ENCODE peak calls at places on chromosomes 5 and 9, in six cellular contexts. One of them, this sample, is unnamed.

GRCh38 chr9:80707120-80707519 is 982.2 kb downstream of the TLE1 start:
- DNase-seq in SK-N-SH: no peak
- DNase-seq in activated CD4-positive, alpha-beta T cell treated with anti-CD3 and anti-CD28 coated beads, Interleukin-2, amount 50 U/mL, for 1 hour: no peak
- DNase-seq in NCI-H1417: no peak
- DNase-seq in Daoy: no peak
- DNase-seq in RPMI7951: peak; percentile 24
- DNase-seq in this sample: no peak

GRCh38 chr5:142981886-142982820 is 212.0 kb downstream of the ARHGAP26 start:
- DNase-seq in NCI-H1417: no peak
- DNase-seq in activated CD4-positive, alpha-beta T cell treated with anti-CD3 and anti-CD28 coated beads, Interleukin-2, amount 50 U/mL, for 1 hour: no peak
- DNase-seq in RPMI7951: peak; percentile 86
- DNase-seq in Daoy: peak; percentile 76
- DNase-seq in SK-N-SH: peak; percentile 43
- DNase-seq in this sample: no peak

GRCh38 chr9:137314561-137315560 is 12.8 kb upstream of the NRARP start:
- DNase-seq in SK-N-SH: peak; percentile 43
- DNase-seq in NCI-H1417: no peak
- DNase-seq in activated CD4-positive, alpha-beta T cell treated with anti-CD3 and anti-CD28 coated beads, Interleukin-2, amount 50 U/mL, for 1 hour: no peak
- DNase-seq in RPMI7951: no peak
- DNase-seq in Daoy: peak; percentile 13
- DNase-seq in this sample: peak; percentile 44

GRCh38 chr5:1568201-1568979 is 44.6 kb upstream of the LPCAT1 start:
- DNase-seq in Daoy: peak; percentile 65
- DNase-seq in NCI-H1417: no peak
- DNase-seq in RPMI7951: peak; percentile 47
- DNase-seq in activated CD4-positive, alpha-beta T cell treated with anti-CD3 and anti-CD28 coated beads, Interleukin-2, amount 50 U/mL, for 1 hour: no peak
- DNase-seq in SK-N-SH: no peak
- DNase-seq in this sample: no peak

GRCh38 chr5:158979749-158980521 is 119.8 kb downstream of the EBF1 start:
- DNase-seq in Daoy: peak; percentile 64
- DNase-seq in NCI-H1417: no peak
- DNase-seq in activated CD4-positive, alpha-beta T cell treated with anti-CD3 and anti-CD28 coated beads, Interleukin-2, amount 50 U/mL, for 1 hour: no peak
- DNase-seq in SK-N-SH: no peak
- DNase-seq in RPMI7951: peak; percentile 26
- DNase-seq in this sample: no peak

GRCh38 chr5:152623951-152624350 is 218.9 kb upstream of the NMUR2 start:
- DNase-seq in NCI-H1417: no peak
- DNase-seq in activated CD4-positive, alpha-beta T cell treated with anti-CD3 and anti-CD28 coated beads, Interleukin-2, amount 50 U/mL, for 1 hour: no peak
- DNase-seq in RPMI7951: no peak
- DNase-seq in Daoy: no peak
- DNase-seq in SK-N-SH: no peak
- DNase-seq in this sample: no peak

GRCh38 chr9:128120741-128121465 is 6.6 kb downstream of the PTGES2 start:
- DNase-seq in NCI-H1417: no peak
- DNase-seq in SK-N-SH: no peak
- DNase-seq in RPMI7951: no peak
- DNase-seq in Daoy: no peak
- DNase-seq in activated CD4-positive, alpha-beta T cell treated with anti-CD3 and anti-CD28 coated beads, Interleukin-2, amount 50 U/mL, for 1 hour: no peak
- DNase-seq in this sample: no peak

GRCh38 chr9:129995409-129996160 is 47.4 kb downstream of the FNBP1 start:
- DNase-seq in Daoy: peak; percentile 60
- DNase-seq in SK-N-SH: no peak
- DNase-seq in activated CD4-positive, alpha-beta T cell treated with anti-CD3 and anti-CD28 coated beads, Interleukin-2, amount 50 U/mL, for 1 hour: no peak
- DNase-seq in RPMI7951: peak; percentile 22
- DNase-seq in NCI-H1417: no peak
- DNase-seq in this sample: no peak

GRCh38 chr9:133874061-133874638 is 118.0 kb downstream of the VAV2 start:
- DNase-seq in SK-N-SH: peak; percentile 80
- DNase-seq in Daoy: peak; percentile 98
- DNase-seq in activated CD4-positive, alpha-beta T cell treated with anti-CD3 and anti-CD28 coated beads, Interleukin-2, amount 50 U/mL, for 1 hour: no peak
- DNase-seq in RPMI7951: peak; percentile 97
- DNase-seq in NCI-H1417: peak; percentile 49
- DNase-seq in this sample: no peak

GRCh38 chr5:132641241-132641723 is 16.7 kb upstream of the IL13 start:
- DNase-seq in Daoy: no peak
- DNase-seq in RPMI7951: no peak
- DNase-seq in SK-N-SH: no peak
- DNase-seq in activated CD4-positive, alpha-beta T cell treated with anti-CD3 and anti-CD28 coated beads, Interleukin-2, amount 50 U/mL, for 1 hour: no peak
- DNase-seq in NCI-H1417: no peak
- DNase-seq in this sample: peak; percentile 50

GRCh38 chr9:69379250-69379982 is 54.4 kb downstream of the ENTREP1 start:
- DNase-seq in RPMI7951: peak; percentile 80
- DNase-seq in activated CD4-positive, alpha-beta T cell treated with anti-CD3 and anti-CD28 coated beads, Interleukin-2, amount 50 U/mL, for 1 hour: no peak
- DNase-seq in NCI-H1417: no peak
- DNase-seq in SK-N-SH: no peak
- DNase-seq in Daoy: peak; percentile 91
- DNase-seq in this sample: no peak

GRCh38 chr9:109310486-109310901 is 10.4 kb downstream of the EPB41L4B start:
- DNase-seq in RPMI7951: no peak
- DNase-seq in SK-N-SH: no peak
- DNase-seq in Daoy: no peak
- DNase-seq in activated CD4-positive, alpha-beta T cell treated with anti-CD3 and anti-CD28 coated beads, Interleukin-2, amount 50 U/mL, for 1 hour: no peak
- DNase-seq in NCI-H1417: no peak
- DNase-seq in this sample: no peak

GRCh38 chr9:68560131-68560844 is 19.6 kb upstream of the TMEM252 start:
- DNase-seq in Daoy: peak; percentile 83
- DNase-seq in activated CD4-positive, alpha-beta T cell treated with anti-CD3 and anti-CD28 coated beads, Interleukin-2, amount 50 U/mL, for 1 hour: peak; percentile 20
- DNase-seq in NCI-H1417: no peak
- DNase-seq in SK-N-SH: peak; percentile 21
- DNase-seq in RPMI7951: no peak
- DNase-seq in this sample: peak; percentile 46

GRCh38 chr5:141973871-141974595 is 5.1 kb downstream of the RNF14 start:
- DNase-seq in activated CD4-positive, alpha-beta T cell treated with anti-CD3 and anti-CD28 coated beads, Interleukin-2, amount 50 U/mL, for 1 hour: no peak
- DNase-seq in RPMI7951: no peak
- DNase-seq in NCI-H1417: no peak
- DNase-seq in SK-N-SH: no peak
- DNase-seq in Daoy: peak; percentile 41
- DNase-seq in this sample: no peak

GRCh38 chr5:425714-426113 is 17.3 kb upstream of the EXOC3 start:
- DNase-seq in RPMI7951: no peak
- DNase-seq in SK-N-SH: no peak
- DNase-seq in NCI-H1417: peak; percentile 21
- DNase-seq in activated CD4-positive, alpha-beta T cell treated with anti-CD3 and anti-CD28 coated beads, Interleukin-2, amount 50 U/mL, for 1 hour: no peak
- DNase-seq in Daoy: no peak
- DNase-seq in this sample: no peak

GRCh38 chr5:55004728-55005127 is 19.3 kb upstream of the GZMK start:
- DNase-seq in activated CD4-positive, alpha-beta T cell treated with anti-CD3 and anti-CD28 coated beads, Interleukin-2, amount 50 U/mL, for 1 hour: no peak
- DNase-seq in NCI-H1417: no peak
- DNase-seq in Daoy: no peak
- DNase-seq in RPMI7951: no peak
- DNase-seq in SK-N-SH: no peak
- DNase-seq in this sample: no peak

GRCh38 chr5:143217065-143217803 is 186.3 kb downstream of the NR3C1 start:
- DNase-seq in activated CD4-positive, alpha-beta T cell treated with anti-CD3 and anti-CD28 coated beads, Interleukin-2, amount 50 U/mL, for 1 hour: no peak
- DNase-seq in SK-N-SH: no peak
- DNase-seq in Daoy: no peak
- DNase-seq in RPMI7951: no peak
- DNase-seq in NCI-H1417: no peak
- DNase-seq in this sample: no peak

GRCh38 chr5:109404428-109404960 is 5.3 kb downstream of the PJA2 start:
- DNase-seq in NCI-H1417: no peak
- DNase-seq in Daoy: no peak
- DNase-seq in RPMI7951: no peak
- DNase-seq in SK-N-SH: no peak
- DNase-seq in activated CD4-positive, alpha-beta T cell treated with anti-CD3 and anti-CD28 coated beads, Interleukin-2, amount 50 U/mL, for 1 hour: no peak
- DNase-seq in this sample: no peak

GRCh38 chr5:172729588-172729987 is 41.4 kb downstream of the DUSP1 start:
- DNase-seq in activated CD4-positive, alpha-beta T cell treated with anti-CD3 and anti-CD28 coated beads, Interleukin-2, amount 50 U/mL, for 1 hour: no peak
- DNase-seq in RPMI7951: no peak
- DNase-seq in SK-N-SH: no peak
- DNase-seq in NCI-H1417: no peak
- DNase-seq in Daoy: no peak
- DNase-seq in this sample: no peak